ENCODE peak calls at places on chromosome 10, in eight cellular contexts. U, C, T, D, V, Y, X and P are unnamed samples.

GRCh38 chr10:30738416-30738815 is 108.9 kb upstream of the LYZL2 start:
- DNase-seq in U (no peak), C (no peak), T (no peak), D (no peak), V (no peak), Y (no peak), X (no peak), P (no peak)

GRCh38 chr10:77546048-77546447 is 91.6 kb downstream of the KCNMA1 start:
- DNase-seq in U (peak), C (no peak), T (no peak), D (no peak), V (no peak), Y (no peak), X (no peak), P (no peak)

GRCh38 chr10:117788911-117789310 is 246.4 kb downstream of the EMX2 start:
- DNase-seq in U (no peak), C (no peak), T (no peak), D (no peak), V (no peak), Y (no peak), X (no peak), P (no peak)

GRCh38 chr10:63007112-63007511 is 126.0 kb upstream of the NRBF2 start:
- DNase-seq in U (no peak), C (no peak), T (no peak), D (no peak), V (no peak), Y (no peak), X (no peak), P (no peak)

GRCh38 chr10:35928017-35928619 is 286.0 kb upstream of the FZD8 start:
- DNase-seq in U (no peak), C (no peak), T (no peak), D (peak), V (no peak), Y (no peak), X (no peak), P (no peak)

GRCh38 chr10:50403074-50403473 is 151.8 kb upstream of the ASAH2 start:
- DNase-seq in U (no peak), C (no peak), T (no peak), D (no peak), V (no peak), Y (no peak), X (no peak), P (no peak)

GRCh38 chr10:124384142-124384541 is 34.6 kb downstream of the OAT start:
- DNase-seq in U (peak), C (no peak), T (no peak), D (no peak), V (no peak), Y (no peak), X (no peak), P (no peak)

GRCh38 chr10:13421382-13421917 is 73.4 kb upstream of the SEPHS1 start:
- DNase-seq in U (no peak), C (no peak), T (no peak), D (peak), V (no peak), Y (no peak), X (no peak), P (no peak)

GRCh38 chr10:123134058-123134914 is 1.5 kb upstream of the HMX3 start:
- DNase-seq in U (no peak), C (no peak), T (no peak), D (no peak), V (no peak), Y (no peak), X (no peak), P (no peak)

GRCh38 chr10:77231884-77232283 is 405.7 kb downstream of the KCNMA1 start:
- DNase-seq in U (no peak), C (no peak), T (no peak), D (no peak), V (no peak), Y (no peak), X (no peak), P (no peak)

GRCh38 chr10:6282454-6282958 is 79.8 kb downstream of the PFKFB3 start:
- DNase-seq in U (no peak), C (no peak), T (no peak), D (no peak), V (no peak), Y (no peak), X (no peak), P (no peak)

GRCh38 chr10:23742368-23742767 is 303.5 kb downstream of the OTUD1 start:
- DNase-seq in U (no peak), C (no peak), T (no peak), D (no peak), V (no peak), Y (peak), X (no peak), P (no peak)

GRCh38 chr10:11639861-11640764 is 28.7 kb upstream of the USP6NL start:
- DNase-seq in U (no peak), C (no peak), T (no peak), D (no peak), V (no peak), Y (no peak), X (no peak), P (no peak)

GRCh38 chr10:102633282-102633681 is 11.0 kb upstream of the TRIM8 start:
- DNase-seq in U (no peak), C (no peak), T (no peak), D (no peak), V (no peak), Y (peak), X (no peak), P (no peak)

GRCh38 chr10:83886871-83887270 is 252.4 kb upstream of the GHITM start:
- DNase-seq in U (no peak), C (no peak), T (no peak), D (no peak), V (no peak), Y (no peak), X (no peak), P (no peak)

GRCh38 chr10:127228195-127228785 is 31.9 kb upstream of the INSYN2A start:
- DNase-seq in U (peak), C (no peak), T (no peak), D (no peak), V (no peak), Y (no peak), X (no peak), P (no peak)

GRCh38 chr10:115129752-115130151 is 36.6 kb downstream of the ATRNL1 start:
- DNase-seq in U (peak), C (no peak), T (no peak), D (peak), V (peak), Y (peak), X (no peak), P (peak)

GRCh38 chr10:86960003-86960862 is 1.8 kb downstream of the SNCG start:
- DNase-seq in U (no peak), C (no peak), T (peak), D (peak), V (peak), Y (peak), X (no peak), P (peak)

GRCh38 chr10:67612577-67613537 is 83.1 kb downstream of the CTNNA3 start:
- DNase-seq in U (no peak), C (no peak), T (peak), D (peak), V (no peak), Y (no peak), X (no peak), P (no peak)

GRCh38 chr10:30219977-30220751 is 128.9 kb downstream of the MTPAP start:
- DNase-seq in U (peak), C (no peak), T (no peak), D (peak), V (no peak), Y (peak), X (no peak), P (no peak)

GRCh38 chr10:7027913-7028808 is 382.7 kb downstream of the SFMBT2 start:
- DNase-seq in U (no peak), C (no peak), T (no peak), D (peak), V (no peak), Y (no peak), X (no peak), P (peak)

GRCh38 chr10:62081322-62081945 is 179.9 kb downstream of the ARID5B start:
- DNase-seq in U (peak), C (no peak), T (no peak), D (no peak), V (no peak), Y (peak), X (no peak), P (no peak)

GRCh38 chr10:69679736-69680135 is 49.7 kb downstream of the FAM241B start:
- DNase-seq in U (no peak), C (no peak), T (no peak), D (no peak), V (no peak), Y (no peak), X (no peak), P (no peak)

GRCh38 chr10:132861116-132861691 is 75.3 kb upstream of the NKX6-2 start:
- DNase-seq in U (no peak), C (no peak), T (no peak), D (no peak), V (no peak), Y (no peak), X (no peak), P (no peak)

GRCh38 chr10:17788646-17789045 is 20.5 kb upstream of the MRC1 start:
- DNase-seq in U (no peak), C (no peak), T (no peak), D (no peak), V (no peak), Y (no peak), X (no peak), P (no peak)

GRCh38 chr10:124629410-124629809 is 114.8 kb downstream of the FAM53B start:
- DNase-seq in U (no peak), C (no peak), T (no peak), D (no peak), V (no peak), Y (no peak), X (no peak), P (no peak)

GRCh38 chr10:34854147-34854601 is 39.1 kb upstream of the PARD3 start:
- DNase-seq in U (no peak), C (no peak), T (no peak), D (peak), V (peak), Y (no peak), X (no peak), P (peak)

GRCh38 chr10:21494221-21495001 is 31.1 kb downstream of the SKIDA1 start:
- DNase-seq in U (no peak), C (no peak), T (no peak), D (no peak), V (peak), Y (no peak), X (no peak), P (no peak)

GRCh38 chr10:13977861-13978843 is 352.6 kb downstream of the FRMD4A start:
- DNase-seq in U (no peak), C (no peak), T (no peak), D (peak), V (peak), Y (no peak), X (no peak), P (peak)

GRCh38 chr10:92486637-92487036 is 87.3 kb downstream of the IDE start:
- DNase-seq in U (no peak), C (no peak), T (no peak), D (no peak), V (no peak), Y (no peak), X (no peak), P (no peak)

GRCh38 chr10:29609696-29610095 is 25.1 kb downstream of the SVIL start:
- DNase-seq in U (no peak), C (no peak), T (no peak), D (no peak), V (no peak), Y (no peak), X (no peak), P (no peak)

GRCh38 chr10:114730291-114730690 is 72.2 kb upstream of the ABLIM1 start:
- DNase-seq in U (no peak), C (no peak), T (no peak), D (no peak), V (no peak), Y (no peak), X (no peak), P (no peak)

GRCh38 chr10:71727429-71728217 is 8.0 kb upstream of the C10orf105 start:
- DNase-seq in U (peak), C (no peak), T (peak), D (peak), V (peak), Y (peak), X (no peak), P (no peak)